ENCODE peak calls at places on chromosomes 7 and 10, in nine cellular contexts. Y, W, B, J, M, V, X, O and S are unnamed samples.

GRCh38 chr10:77383861-77384553 is 253.6 kb downstream of the KCNMA1 start:
- DNase-seq in Y (no peak), B (no peak), X (no peak), V (no peak), O (no peak), W (no peak), M (no peak), J (no peak), S (no peak)

GRCh38 chr10:129963076-129963830 is 821 bp downstream of the EBF3 start:
- DNase-seq in Y (no peak), B (no peak), O (no peak), X (peak), J (no peak), M (no peak), V (no peak), W (no peak), S (no peak)

GRCh38 chr10:126387931-126388911 is at the start of gene ADAM12:
- DNase-seq in M (no peak), J (peak), W (no peak), X (peak), Y (no peak), B (peak), V (peak), O (peak), S (no peak)

GRCh38 chr10:427746-428519 is 261.5 kb downstream of the DIP2C start:
- DNase-seq in J (no peak), O (no peak), V (peak), X (no peak), W (no peak), B (no peak), M (no peak), Y (no peak), S (no peak)

GRCh38 chr10:112991888-112992491 is 41.9 kb downstream of the TCF7L2 start:
- DNase-seq in V (no peak), O (no peak), B (no peak), J (no peak), M (no peak), X (no peak), Y (no peak), W (no peak), S (no peak)

GRCh38 chr7:44059219-44060090 is 5.9 kb downstream of the PGAM2 start:
- DNase-seq in V (no peak), J (peak), Y (no peak), B (no peak), W (peak), M (no peak), X (peak), O (no peak), S (no peak)

GRCh38 chr10:26335574-26336093 is 102.5 kb upstream of the APBB1IP start:
- DNase-seq in M (no peak), V (no peak), Y (no peak), X (no peak), J (no peak), B (no peak), W (no peak), O (no peak), S (no peak)

GRCh38 chr7:77550586-77550985 is 13.5 kb downstream of the PTPN12 start:
- DNase-seq in J (no peak), V (no peak), W (no peak), O (no peak), X (no peak), M (no peak), B (no peak), Y (no peak), S (no peak)

GRCh38 chr10:102602272-102603045 is 41.8 kb upstream of the TRIM8 start:
- DNase-seq in M (no peak), X (peak), W (peak), B (no peak), V (no peak), O (no peak), Y (no peak), J (peak), S (no peak)

GRCh38 chr7:40604601-40605438 is 470.0 kb downstream of the SUGCT start:
- DNase-seq in W (no peak), O (peak), B (peak), X (peak), Y (no peak), M (peak), J (no peak), V (no peak), S (peak)

GRCh38 chr7:129390314-129390713 is 43.9 kb upstream of the STRIP2 start:
- DNase-seq in X (no peak), M (no peak), O (no peak), W (no peak), B (no peak), V (no peak), Y (no peak), J (no peak), S (no peak)

GRCh38 chr10:15373199-15373598 is 2.1 kb upstream of the FAM171A1 start:
- DNase-seq in B (no peak), O (no peak), Y (no peak), M (no peak), V (no peak), W (no peak), X (no peak), J (no peak), S (no peak)

GRCh38 chr7:28292826-28293528 is 112.4 kb upstream of the JAZF1 start:
- DNase-seq in V (peak), J (no peak), W (no peak), M (no peak), B (no peak), X (no peak), Y (no peak), O (no peak), S (no peak)

GRCh38 chr7:113159746-113160339 is 41.5 kb upstream of the SMIM30 start:
- DNase-seq in W (no peak), O (peak), J (no peak), V (peak), B (no peak), X (no peak), Y (no peak), M (no peak), S (no peak)

GRCh38 chr10:124711145-124711544 is 33.0 kb downstream of the FAM53B start:
- DNase-seq in V (no peak), X (no peak), B (no peak), W (no peak), M (no peak), J (no peak), O (no peak), Y (no peak), S (no peak)
- H3K27ac ChIP-seq in V (no peak), X (peak), B (no peak), W (peak), M (no peak), J (peak), O (no peak), Y (no peak), S (no peak)

GRCh38 chr7:2357165-2357564 is 2.5 kb downstream of the EIF3B start:
- DNase-seq in O (no peak), V (peak), Y (no peak), W (no peak), J (no peak), B (no peak), X (no peak), M (no peak), S (no peak)
- H3K4me3 ChIP-seq in O (no peak), V (peak), Y (no peak), W (no peak), J (no peak), B (no peak), X (peak), M (peak), S (no peak)

GRCh38 chr10:72273410-72274212 is at the start of gene DDIT4:
- DNase-seq in Y (peak), B (peak), W (peak), X (peak), M (peak), V (peak), O (peak), J (peak), S (peak)
- TF ChIP-seq CTCF in Y (no peak), B (no peak), W (no peak), X (no peak), M (no peak), V (no peak), O (no peak), J (peak), S (no peak)

GRCh38 chr7:34096135-34096775 is 190.9 kb downstream of the BMPER start:
- DNase-seq in X (peak), B (peak), O (peak), Y (peak), W (peak), V (peak), M (peak), J (peak), S (peak)
- H3K27ac ChIP-seq in X (peak), B (no peak), O (peak), Y (no peak), W (peak), V (no peak), M (no peak), J (peak), S (no peak)

GRCh38 chr10:83607959-83608745 is 531.2 kb upstream of the GHITM start:
- DNase-seq in O (no peak), X (no peak), W (no peak), V (no peak), J (no peak), M (no peak), B (no peak), Y (no peak), S (no peak)
- H3K4me3 ChIP-seq in O (no peak), X (no peak), W (no peak), V (no peak), J (no peak), M (no peak), B (no peak), Y (no peak), S (no peak)

GRCh38 chr10:68957654-68958053 is 1.7 kb downstream of the DDX21 start:
- DNase-seq in J (no peak), B (no peak), M (no peak), V (peak), X (no peak), Y (no peak), O (peak), W (no peak), S (no peak)
- TF ChIP-seq CTCF in J (no peak), B (no peak), M (no peak), V (no peak), X (no peak), Y (no peak), O (no peak), W (no peak), S (no peak)

DNA sequence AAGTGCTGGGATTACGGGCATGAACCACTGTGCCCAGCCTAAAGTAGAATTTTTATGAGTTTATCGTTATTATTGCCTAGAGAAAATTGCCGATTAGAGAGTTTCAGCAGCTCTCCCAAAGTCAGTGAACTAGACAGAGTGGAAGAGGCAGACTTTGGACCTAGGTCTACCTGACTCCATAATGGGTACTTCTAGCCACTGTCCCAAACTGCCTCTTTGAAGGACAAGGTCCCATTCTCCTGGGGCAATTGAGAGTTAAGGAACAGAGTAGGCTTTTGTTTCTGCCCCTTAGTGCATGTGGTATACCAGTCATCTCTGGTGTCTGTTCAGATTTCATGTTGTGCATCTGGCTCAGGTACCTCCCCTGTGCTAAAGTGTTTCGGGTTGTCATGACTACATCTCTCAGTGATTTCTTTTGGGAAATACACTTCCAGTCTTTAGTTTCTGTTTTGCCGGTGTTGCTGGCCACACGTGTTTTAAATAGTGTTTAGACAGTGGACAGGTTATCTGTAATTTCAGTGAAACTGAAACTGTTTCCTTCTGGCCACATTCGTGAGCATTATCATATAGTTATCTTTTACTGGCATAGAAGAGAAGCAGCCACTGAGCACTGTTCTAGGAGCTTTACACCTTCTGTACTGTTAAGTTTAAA is 4.7 kb downstream of the TMEM236 start:
- DNase-seq in V (no peak), J (no peak), M (peak), O (peak), B (no peak), Y (no peak), W (no peak), X (no peak), S (peak)
- H3K27ac ChIP-seq in V (no peak), J (no peak), M (peak), O (peak), B (no peak), Y (no peak), W (no peak), X (no peak), S (peak)

GRCh38 chr10:124075116-124075955 is 18.1 kb downstream of the CHST15 start:
- DNase-seq in J (no peak), O (no peak), M (no peak), B (no peak), W (no peak), Y (no peak), V (no peak), X (no peak), S (no peak)
- H3K4me3 ChIP-seq in J (no peak), O (no peak), M (no peak), B (no peak), W (no peak), Y (no peak), V (no peak), X (no peak), S (no peak)

GRCh38 chr7:93622036-93622714 is 47.7 kb upstream of the CALCR start:
- DNase-seq in V (peak), W (no peak), B (no peak), O (peak), Y (no peak), X (no peak), M (no peak), J (no peak), S (no peak)
- TF ChIP-seq CTCF in V (peak), W (no peak), B (no peak), O (peak), Y (no peak), X (no peak), M (no peak), J (no peak), S (no peak)